ENCODE peak calls at places on chromosomes 1 and 21, in five cellular contexts. One of them, this sample, is unnamed.

GRCh38 chr1:206507395-206508129 is at the start of gene RASSF5:
- DNase-seq in retinal pigment epithelial cell: no peak
- DNase-seq in GM06990: peak
- DNase-seq in AG04450: no peak
- DNase-seq in heart left ventricle: peak
- DNase-seq in this sample: no peak

GRCh38 chr1:119075614-119076013 is 64.8 kb downstream of the WARS2 start:
- DNase-seq in retinal pigment epithelial cell: no peak
- DNase-seq in GM06990: no peak
- DNase-seq in AG04450: no peak
- DNase-seq in heart left ventricle: no peak
- DNase-seq in this sample: no peak

GRCh38 chr1:43005460-43006351 is 47.0 kb upstream of the SLC2A1 start:
- DNase-seq in retinal pigment epithelial cell: no peak
- DNase-seq in GM06990: no peak
- DNase-seq in AG04450: no peak
- DNase-seq in heart left ventricle: no peak
- DNase-seq in this sample: no peak

GRCh38 chr1:242243472-242243871 is 244.6 kb upstream of the MAP1LC3C start:
- DNase-seq in retinal pigment epithelial cell: no peak
- DNase-seq in GM06990: no peak
- DNase-seq in AG04450: no peak
- DNase-seq in heart left ventricle: no peak
- DNase-seq in this sample: peak

GRCh38 chr1:27503961-27504587 is 14.1 kb upstream of the WASF2 start:
- DNase-seq in retinal pigment epithelial cell: no peak
- DNase-seq in GM06990: no peak
- DNase-seq in AG04450: no peak
- DNase-seq in heart left ventricle: no peak
- DNase-seq in this sample: no peak

GRCh38 chr1:62941780-62942179 is 157.8 kb downstream of the ATG4C start:
- DNase-seq in retinal pigment epithelial cell: no peak
- DNase-seq in GM06990: no peak
- DNase-seq in AG04450: no peak
- DNase-seq in heart left ventricle: no peak
- DNase-seq in this sample: no peak

GRCh38 chr1:226887006-226887405 is 16.6 kb downstream of the PSEN2 start:
- DNase-seq in retinal pigment epithelial cell: no peak
- DNase-seq in GM06990: no peak
- DNase-seq in AG04450: no peak
- DNase-seq in heart left ventricle: no peak
- DNase-seq in this sample: no peak

GRCh38 chr1:107547363-107548155 is 406.7 kb downstream of the NTNG1 start:
- DNase-seq in retinal pigment epithelial cell: no peak
- DNase-seq in GM06990: no peak
- DNase-seq in AG04450: no peak
- DNase-seq in heart left ventricle: no peak
- DNase-seq in this sample: no peak

GRCh38 chr1:173608503-173609216 is 5.8 kb upstream of the SLC9C2 start:
- DNase-seq in retinal pigment epithelial cell: no peak
- DNase-seq in GM06990: no peak
- DNase-seq in AG04450: no peak
- DNase-seq in heart left ventricle: no peak
- DNase-seq in this sample: no peak

GRCh38 chr1:4218619-4219018 is 318.5 kb upstream of the C1orf174 start:
- DNase-seq in retinal pigment epithelial cell: no peak
- DNase-seq in GM06990: no peak
- DNase-seq in AG04450: no peak
- DNase-seq in heart left ventricle: no peak
- DNase-seq in this sample: no peak

GRCh38 chr1:24641646-24642151 is 1.4 kb upstream of the SRRM1 start:
- DNase-seq in retinal pigment epithelial cell: no peak
- DNase-seq in GM06990: peak
- DNase-seq in AG04450: no peak
- DNase-seq in heart left ventricle: peak
- DNase-seq in this sample: no peak

GRCh38 chr1:64834734-64835133 is 89.9 kb downstream of the RAVER2 start:
- DNase-seq in retinal pigment epithelial cell: peak
- DNase-seq in GM06990: no peak
- DNase-seq in AG04450: no peak
- DNase-seq in heart left ventricle: no peak
- DNase-seq in this sample: no peak

GRCh38 chr1:206451146-206451545 is 19.1 kb upstream of the IKBKE start:
- DNase-seq in retinal pigment epithelial cell: no peak
- DNase-seq in GM06990: no peak
- DNase-seq in AG04450: no peak
- DNase-seq in heart left ventricle: no peak
- DNase-seq in this sample: no peak

GRCh38 chr1:56413671-56414199 is 165.6 kb downstream of the PLPP3 start:
- DNase-seq in retinal pigment epithelial cell: no peak
- DNase-seq in GM06990: no peak
- DNase-seq in AG04450: no peak
- DNase-seq in heart left ventricle: no peak
- DNase-seq in this sample: no peak

GRCh38 chr1:22231995-22232690 is 89.2 kb upstream of the WNT4 start:
- DNase-seq in retinal pigment epithelial cell: no peak
- DNase-seq in GM06990: no peak
- DNase-seq in AG04450: no peak
- DNase-seq in heart left ventricle: no peak
- DNase-seq in this sample: no peak

GRCh38 chr1:195908121-195908520 is 700.1 kb downstream of the KCNT2 start:
- DNase-seq in retinal pigment epithelial cell: no peak
- DNase-seq in GM06990: no peak
- DNase-seq in AG04450: peak
- DNase-seq in heart left ventricle: no peak
- DNase-seq in this sample: no peak

GRCh38 chr1:174243451-174244000 is 84.2 kb downstream of the RABGAP1L start:
- DNase-seq in retinal pigment epithelial cell: no peak
- DNase-seq in GM06990: no peak
- DNase-seq in AG04450: no peak
- DNase-seq in heart left ventricle: no peak
- DNase-seq in this sample: no peak

GRCh38 chr1:223244366-223245103 is 101.5 kb upstream of the TLR5 start:
- DNase-seq in retinal pigment epithelial cell: no peak
- DNase-seq in GM06990: peak
- DNase-seq in AG04450: no peak
- DNase-seq in heart left ventricle: no peak
- DNase-seq in this sample: no peak

GRCh38 chr21:41256771-41257702 is 59.6 kb upstream of the FAM3B start:
- DNase-seq in retinal pigment epithelial cell: no peak
- DNase-seq in GM06990: no peak
- DNase-seq in AG04450: no peak
- DNase-seq in heart left ventricle: no peak
- DNase-seq in this sample: no peak

GRCh38 chr1:236338096-236338495 is 56.0 kb upstream of the EDARADD start:
- DNase-seq in retinal pigment epithelial cell: no peak
- DNase-seq in GM06990: no peak
- DNase-seq in AG04450: no peak
- DNase-seq in heart left ventricle: no peak
- DNase-seq in this sample: no peak

GRCh38 chr21:42799516-42799915 is 79.8 kb downstream of the WDR4 start:
- DNase-seq in retinal pigment epithelial cell: no peak
- DNase-seq in GM06990: no peak
- DNase-seq in AG04450: no peak
- DNase-seq in heart left ventricle: no peak
- DNase-seq in this sample: peak

GRCh38 chr1:117683571-117684285 is 77.9 kb downstream of the TENT5C start:
- DNase-seq in retinal pigment epithelial cell: no peak
- DNase-seq in GM06990: no peak
- DNase-seq in AG04450: no peak
- DNase-seq in heart left ventricle: no peak
- DNase-seq in this sample: no peak

GRCh38 chr21:44751799-44752636 is 40.6 kb upstream of the TSPEAR start:
- DNase-seq in retinal pigment epithelial cell: no peak
- DNase-seq in GM06990: no peak
- DNase-seq in AG04450: no peak
- DNase-seq in heart left ventricle: no peak
- DNase-seq in this sample: no peak

GRCh38 chr21:44753357-44753756 is 42.0 kb upstream of the TSPEAR start:
- DNase-seq in retinal pigment epithelial cell: no peak
- DNase-seq in GM06990: no peak
- DNase-seq in AG04450: no peak
- DNase-seq in heart left ventricle: no peak
- DNase-seq in this sample: no peak

GRCh38 chr21:44750675-44751025 is 39.3 kb upstream of the TSPEAR start:
- DNase-seq in retinal pigment epithelial cell: no peak
- DNase-seq in GM06990: no peak
- DNase-seq in AG04450: no peak
- DNase-seq in heart left ventricle: no peak
- DNase-seq in this sample: no peak

GRCh38 chr21:44751186-44751798 is 39.9 kb upstream of the TSPEAR start:
- DNase-seq in retinal pigment epithelial cell: no peak
- DNase-seq in GM06990: no peak
- DNase-seq in AG04450: no peak
- DNase-seq in heart left ventricle: no peak
- DNase-seq in this sample: no peak

DNA sequence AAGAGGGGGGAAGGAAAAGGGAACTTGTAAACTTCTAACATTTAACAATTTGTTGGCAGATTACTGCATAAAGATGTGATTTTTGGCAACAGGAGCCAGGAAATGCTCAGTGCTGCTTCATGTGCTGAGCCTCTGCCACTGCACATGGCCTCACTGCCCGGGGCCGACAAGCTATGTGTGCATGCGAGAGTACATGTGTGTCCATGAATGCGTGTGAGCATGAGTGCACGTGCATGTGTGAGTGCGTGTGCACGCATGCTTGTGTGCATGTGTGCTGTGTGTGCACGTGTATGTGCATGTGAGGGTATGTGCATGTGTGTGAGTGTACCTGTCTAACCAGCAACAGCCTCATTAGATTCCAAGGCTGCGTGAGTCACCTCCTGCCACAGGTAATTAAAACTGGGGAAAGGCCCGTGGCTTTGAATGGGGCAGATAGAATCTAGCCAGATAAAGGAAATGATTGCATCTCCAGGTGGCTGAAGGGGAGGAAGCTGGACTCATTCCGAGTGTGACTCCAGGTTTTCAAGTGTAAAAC is 41.4 kb upstream of the TSPEAR start:
- DNase-seq in retinal pigment epithelial cell: no peak
- DNase-seq in GM06990: no peak
- DNase-seq in AG04450: no peak
- DNase-seq in heart left ventricle: no peak
- DNase-seq in this sample: no peak
- TF ChIP-seq CTCF in retinal pigment epithelial cell: no peak
- TF ChIP-seq CTCF in GM06990: no peak
- TF ChIP-seq CTCF in AG04450: no peak
- TF ChIP-seq CTCF in heart left ventricle: no peak
- TF ChIP-seq CTCF in this sample: no peak

DNA sequence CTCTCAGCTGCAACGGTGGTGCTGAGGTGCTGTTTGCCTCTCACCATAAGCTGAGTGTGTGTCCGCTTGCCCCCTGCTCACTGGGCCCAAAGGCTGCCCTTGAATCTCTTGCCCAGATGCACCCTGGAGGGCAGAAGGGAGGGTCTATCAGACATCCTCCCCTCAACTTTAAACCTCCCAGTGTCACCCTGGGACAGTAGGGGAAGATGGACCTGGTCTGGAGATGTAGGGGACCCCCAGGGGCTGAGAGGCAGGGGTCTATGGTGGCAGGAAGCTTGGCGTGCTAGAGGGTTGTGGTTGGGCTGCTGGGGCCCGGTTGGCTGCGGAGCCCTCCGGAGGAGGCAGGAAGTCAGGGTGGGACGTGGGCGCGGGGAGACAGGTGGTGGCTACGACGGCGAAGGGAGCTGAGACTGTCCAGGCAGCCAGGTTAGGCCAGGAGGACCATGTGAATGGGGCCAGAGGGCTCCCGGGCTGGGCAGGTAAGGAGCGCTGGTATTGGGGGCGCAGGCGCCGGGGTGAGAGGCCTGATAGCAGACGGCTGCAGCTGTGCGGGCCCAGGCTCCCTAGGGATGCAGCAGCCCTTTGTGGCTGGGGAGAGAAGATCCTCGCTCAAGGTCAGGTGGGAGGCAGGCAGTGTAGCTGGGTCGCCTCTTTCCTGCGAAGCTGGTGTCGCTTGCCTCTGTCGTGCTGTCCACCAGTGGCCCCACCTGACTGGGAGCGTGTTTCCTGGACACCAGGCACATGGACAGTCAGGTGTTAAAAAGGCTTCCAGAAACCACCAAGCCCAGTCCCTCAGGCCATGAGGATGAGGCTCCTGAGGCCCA is at the start of gene LCK:
- DNase-seq in retinal pigment epithelial cell: no peak
- DNase-seq in GM06990: peak
- DNase-seq in AG04450: no peak
- DNase-seq in heart left ventricle: no peak
- DNase-seq in this sample: no peak
- H3K4me3 ChIP-seq in retinal pigment epithelial cell: no peak
- H3K4me3 ChIP-seq in GM06990: peak
- H3K4me3 ChIP-seq in AG04450: no peak
- H3K4me3 ChIP-seq in heart left ventricle: peak
- H3K4me3 ChIP-seq in this sample: peak

GRCh38 chr1:201170533-201171062 is 16.3 kb upstream of the TMEM9 start:
- DNase-seq in retinal pigment epithelial cell: peak
- DNase-seq in GM06990: peak
- DNase-seq in AG04450: peak
- DNase-seq in heart left ventricle: peak
- DNase-seq in this sample: peak
- TF ChIP-seq CTCF in retinal pigment epithelial cell: no peak
- TF ChIP-seq CTCF in GM06990: no peak
- TF ChIP-seq CTCF in AG04450: no peak
- TF ChIP-seq CTCF in heart left ventricle: no peak
- TF ChIP-seq CTCF in this sample: no peak

DNA sequence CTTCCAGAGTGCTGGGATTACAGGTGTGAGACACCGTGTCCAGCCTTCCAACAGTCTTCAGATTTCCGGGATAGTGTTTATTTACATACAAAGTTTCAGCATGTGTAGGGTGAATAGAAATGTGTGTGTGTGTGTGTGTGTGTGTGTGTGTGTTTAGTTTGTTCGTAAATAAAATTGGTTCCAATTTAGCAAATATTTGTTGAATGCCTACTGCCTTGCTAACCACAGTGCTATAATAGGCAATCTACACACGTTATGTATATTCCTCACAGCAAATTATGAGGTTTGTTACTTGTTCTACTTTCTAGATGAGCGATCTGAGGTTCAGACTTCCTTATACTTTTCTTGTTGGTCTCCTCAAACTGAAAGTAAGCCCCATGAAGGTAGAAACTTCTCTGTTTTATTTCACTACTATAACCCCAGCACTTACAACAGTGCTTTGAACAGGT is 32.8 kb upstream of the EPS15 start:
- DNase-seq in retinal pigment epithelial cell: no peak
- DNase-seq in GM06990: peak
- DNase-seq in AG04450: no peak
- DNase-seq in heart left ventricle: no peak
- DNase-seq in this sample: no peak
- H3K4me3 ChIP-seq in retinal pigment epithelial cell: no peak
- H3K4me3 ChIP-seq in GM06990: no peak
- H3K4me3 ChIP-seq in AG04450: no peak
- H3K4me3 ChIP-seq in heart left ventricle: no peak
- H3K4me3 ChIP-seq in this sample: no peak